ENCODE peak calls at places on chromosomes 1 and 21, in six cellular contexts. Y, R, V, U, M and P are unnamed samples.

GRCh38 chr1:58814251-58815068 is 30.6 kb upstream of the JUN start:
- DNase-seq in Y (peak; percentile 60), R (peak; percentile 76), V (no peak), U (peak; percentile 91), M (peak; percentile 75), P (no peak)

GRCh38 chr1:43565600-43566360 is 35.1 kb downstream of the PTPRF start:
- DNase-seq in Y (peak; percentile 54), R (no peak), V (peak; percentile 76), U (no peak), M (peak; percentile 65), P (no peak)

GRCh38 chr1:207181838-207182237 is 77.8 kb downstream of the C4BPA start:
- DNase-seq in Y (no peak), R (peak; percentile 61), V (no peak), U (no peak), M (no peak), P (no peak)

GRCh38 chr21:37642493-37642892 is 273.8 kb downstream of the KCNJ6 start:
- DNase-seq in Y (no peak), R (peak; percentile 68), V (peak; percentile 47), U (no peak), M (no peak), P (no peak)

GRCh38 chr1:64493864-64494263 is 23.9 kb downstream of the CACHD1 start:
- DNase-seq in Y (no peak), R (no peak), V (peak; percentile 46), U (no peak), M (no peak), P (no peak)

GRCh38 chr21:18041012-18041411 is 203.6 kb upstream of the CHODL start:
- DNase-seq in Y (no peak), R (peak; percentile 50), V (peak; percentile 56), U (no peak), M (no peak), P (no peak)

GRCh38 chr1:179817789-179818188 is 59.8 kb downstream of the TOR1AIP2 start:
- DNase-seq in Y (no peak), R (no peak), V (no peak), U (peak; percentile 66), M (peak; percentile 27), P (peak; percentile 46)

GRCh38 chr1:26584022-26584485 is 54.5 kb downstream of the RPS6KA1 start:
- DNase-seq in Y (no peak), R (peak; percentile 40), V (no peak), U (no peak), M (no peak), P (peak; percentile 57)

GRCh38 chr1:9655127-9655723 is 3.7 kb downstream of the PIK3CD start:
- DNase-seq in Y (no peak), R (no peak), V (no peak), U (no peak), M (no peak), P (no peak)

GRCh38 chr1:22507582-22507981 is 55.7 kb upstream of the EPHA8 start:
- DNase-seq in Y (no peak), R (no peak), V (no peak), U (no peak), M (no peak), P (no peak)

GRCh38 chr1:186977266-186977957 is 148.7 kb downstream of the PLA2G4A start:
- DNase-seq in Y (no peak), R (no peak), V (no peak), U (no peak), M (peak; percentile 54), P (no peak)

GRCh38 chr1:153963850-153964331 is 554 bp upstream of the SLC39A1 start:
- DNase-seq in Y (no peak), R (peak; percentile 90), V (peak; percentile 63), U (peak; percentile 79), M (peak; percentile 72), P (peak; percentile 69)

GRCh38 chr1:185440877-185441276 is 123.8 kb upstream of the IVNS1ABP start:
- DNase-seq in Y (no peak), R (no peak), V (peak; percentile 14), U (no peak), M (peak; percentile 74), P (no peak)

GRCh38 chr1:52403566-52404115 is 582 bp downstream of the ORC1 start:
- DNase-seq in Y (no peak), R (peak; percentile 82), V (no peak), U (no peak), M (peak; percentile 78), P (peak; percentile 71)

GRCh38 chr1:37034301-37035013 is at the start of gene GRIK3:
- DNase-seq in Y (no peak), R (no peak), V (peak; percentile 64), U (no peak), M (no peak), P (peak; percentile 27)

GRCh38 chr1:182335771-182336170 is 55.8 kb downstream of the GLUL start:
- DNase-seq in Y (no peak), R (no peak), V (no peak), U (no peak), M (no peak), P (no peak)

GRCh38 chr21:32819702-32820101 is 48.1 kb upstream of the PAXBP1 start:
- DNase-seq in Y (peak; percentile 42), R (peak; percentile 65), V (no peak), U (no peak), M (peak; percentile 85), P (peak; percentile 86)

GRCh38 chr1:168179411-168180147 is 817 bp downstream of the TIPRL start:
- DNase-seq in Y (no peak), R (peak; percentile 20), V (no peak), U (no peak), M (peak; percentile 15), P (no peak)

GRCh38 chr1:179881642-179882252 is 338 bp upstream of the TOR1AIP1 start:
- DNase-seq in Y (peak; percentile 93), R (peak; percentile 62), V (no peak), U (no peak), M (peak; percentile 94), P (peak; percentile 94)

GRCh38 chr1:235997049-235997448 is 67.8 kb downstream of the NID1 start:
- DNase-seq in Y (peak; percentile 1), R (no peak), V (no peak), U (no peak), M (no peak), P (no peak)

GRCh38 chr1:15454256-15454655 is 2.3 kb upstream of the CELA2A start:
- DNase-seq in Y (no peak), R (peak; percentile 77), V (no peak), U (no peak), M (peak; percentile 80), P (no peak)

GRCh38 chr1:230289350-230289644 is 136.8 kb downstream of the PGBD5 start:
- DNase-seq in Y (no peak), R (no peak), V (no peak), U (no peak), M (no peak), P (no peak)

GRCh38 chr1:94739521-94740061 is 80.6 kb upstream of the SLC44A3 start:
- DNase-seq in Y (no peak), R (peak; percentile 76), V (no peak), U (peak; percentile 58), M (peak; percentile 99), P (peak; percentile 95)

GRCh38 chr1:100445565-100445964 is 92.4 kb upstream of the GPR88 start:
- DNase-seq in Y (no peak), R (peak; percentile 23), V (no peak), U (no peak), M (no peak), P (no peak)

GRCh38 chr1:3304255-3304654 is 150.2 kb upstream of the ARHGEF16 start:
- DNase-seq in Y (no peak), R (no peak), V (no peak), U (no peak), M (no peak), P (no peak)

GRCh38 chr1:163275222-163275621 is 46.5 kb upstream of the NUF2 start:
- DNase-seq in Y (no peak), R (no peak), V (no peak), U (no peak), M (peak; percentile 44), P (no peak)

GRCh38 chr1:116741781-116742565 is 12.3 kb upstream of the CD2 start:
- DNase-seq in Y (no peak), R (no peak), V (no peak), U (no peak), M (no peak), P (no peak)
- H3K9me3 ChIP-seq in Y (no peaks in the 10 kb centered on the region), R (peaks cover 12% of the 10 kb centered on the region), V (no peaks in the 10 kb centered on the region), U (peaks cover 25% of the 10 kb centered on the region), M (no peaks in the 10 kb centered on the region), P (peaks cover 17% of the 10 kb centered on the region)

GRCh38 chr21:19065164-19065563 is 661.6 kb upstream of the TMPRSS15 start:
- DNase-seq in Y (no peak), R (no peak), V (no peak), U (no peak), M (no peak), P (no peak)
- H3K9me3 ChIP-seq in Y (no peaks in the 10 kb centered on the region), R (peaks cover 9% of the 10 kb centered on the region), V (no peaks in the 10 kb centered on the region), U (no peaks in the 10 kb centered on the region), M (no peaks in the 10 kb centered on the region), P (no peaks in the 10 kb centered on the region)

DNA sequence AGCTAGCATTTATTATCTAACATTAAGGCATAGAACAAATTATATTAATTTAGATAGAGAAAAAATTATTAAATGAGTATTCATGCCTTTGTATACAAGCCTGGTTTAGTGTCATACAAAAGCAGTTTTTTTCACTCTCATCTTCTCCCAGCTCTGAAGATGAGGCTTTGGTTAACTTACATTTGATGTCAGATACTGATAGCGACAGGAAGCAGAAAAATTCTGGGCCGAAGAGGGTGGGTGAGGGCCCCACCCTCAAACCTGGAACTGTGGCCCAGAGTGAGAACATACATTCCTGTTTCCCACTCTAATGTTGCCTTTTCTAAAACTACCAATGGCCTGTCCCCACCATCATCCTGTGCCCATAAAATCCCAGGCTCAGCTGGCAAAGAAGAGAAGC is 15.0 kb downstream of the OR2T1 start:
- DNase-seq in Y (no peak), R (no peak), V (no peak), U (no peak), M (no peak), P (no peak)
- H3K9me3 ChIP-seq in Y (no peaks in the 10 kb centered on the region), R (peaks cover 66% of the 10 kb centered on the region), V (peaks cover 5% of the 10 kb centered on the region), U (peaks cover 37% of the 10 kb centered on the region), M (no peaks in the 10 kb centered on the region), P (peaks cover 21% of the 10 kb centered on the region)

GRCh38 chr21:27265492-27265891 is 298.6 kb upstream of the ADAMTS5 start:
- DNase-seq in Y (no peak), R (no peak), V (no peak), U (no peak), M (no peak), P (no peak)
- H3K9me3 ChIP-seq in Y (no peaks in the 10 kb centered on the region), R (peaks cover 9% of the 10 kb centered on the region), V (no peaks in the 10 kb centered on the region), U (no peaks in the 10 kb centered on the region), M (no peaks in the 10 kb centered on the region), P (no peaks in the 10 kb centered on the region)

DNA sequence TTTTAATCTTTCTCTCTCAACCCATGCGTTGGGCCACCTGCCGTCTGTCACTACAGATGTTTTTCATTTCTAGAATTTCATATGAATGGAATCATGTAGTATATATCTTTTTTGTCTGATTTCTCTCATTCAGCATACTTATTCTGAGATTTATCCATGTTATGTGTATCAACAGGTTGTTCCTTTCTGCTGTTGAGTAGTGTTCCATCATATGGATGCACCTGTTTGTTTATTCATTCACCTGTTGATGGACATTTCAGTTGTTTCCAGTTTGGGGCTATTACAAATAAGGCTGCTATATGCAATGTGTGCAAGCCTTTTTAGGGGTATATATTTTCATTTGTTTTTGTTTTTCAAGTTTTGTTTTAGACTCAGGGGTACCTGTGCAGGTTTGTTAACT is 9.4 kb upstream of the SLC41A1 start:
- DNase-seq in Y (no peak), R (no peak), V (no peak), U (no peak), M (no peak), P (no peak)
- H3K9me3 ChIP-seq in Y (no peaks in the 10 kb centered on the region), R (no peaks in the 10 kb centered on the region), V (no peaks in the 10 kb centered on the region), U (no peaks in the 10 kb centered on the region), M (no peaks in the 10 kb centered on the region), P (peaks cover 9% of the 10 kb centered on the region)